ENCODE peak calls at places on chromosomes 6 and 20, in ten cellular contexts. A, V, S, E, R, G, X, N, Y and O are unnamed samples.

GRCh38 chr6:47169785-47170685 is 127.9 kb upstream of the ADGRF1 start:
- DNase-seq in A (no peak), V (no peak), S (no peak), E (no peak), R (no peak), G (no peak), X (peak), N (no peak), Y (no peak), O (peak)

GRCh38 chr6:142153230-142153629 is 6.2 kb downstream of the VTA1 start:
- DNase-seq in A (no peak), V (no peak), S (no peak), E (no peak), R (no peak), G (no peak), X (no peak), N (no peak), Y (no peak), O (no peak)

GRCh38 chr6:143961868-143962643 is 46.0 kb downstream of the PLAGL1 start:
- DNase-seq in A (no peak), V (no peak), S (no peak), E (no peak), R (no peak), G (no peak), X (peak), N (no peak), Y (no peak), O (no peak)

GRCh38 chr6:125048274-125048673 is 86.0 kb downstream of the RNF217 start:
- DNase-seq in A (no peak), V (no peak), S (no peak), E (no peak), R (no peak), G (no peak), X (no peak), N (no peak), Y (no peak), O (no peak)

GRCh38 chr6:13614126-13614925 is 809 bp upstream of the NOL7 start:
- DNase-seq in A (peak), V (peak), S (peak), E (no peak), R (peak), G (peak), X (peak), N (peak), Y (peak), O (peak)

GRCh38 chr20:61554617-61555016 is 302.6 kb downstream of the CDH4 start:
- DNase-seq in A (no peak), V (no peak), S (no peak), E (no peak), R (no peak), G (no peak), X (no peak), N (no peak), Y (no peak), O (no peak)

GRCh38 chr20:5932796-5933195 is 17.5 kb downstream of the TRMT6 start:
- DNase-seq in A (no peak), V (no peak), S (no peak), E (no peak), R (no peak), G (no peak), X (no peak), N (no peak), Y (no peak), O (no peak)

GRCh38 chr20:47764154-47764734 is 21.0 kb downstream of the SULF2 start:
- DNase-seq in A (no peak), V (no peak), S (no peak), E (no peak), R (no peak), G (no peak), X (no peak), N (no peak), Y (no peak), O (no peak)

GRCh38 chr6:110542311-110543024 is 66.1 kb upstream of the SLC22A16 start:
- DNase-seq in A (no peak), V (no peak), S (no peak), E (no peak), R (no peak), G (no peak), X (peak), N (no peak), Y (no peak), O (no peak)

GRCh38 chr6:137856138-137856898 is 10.7 kb upstream of the TNFAIP3 start:
- DNase-seq in A (no peak), V (no peak), S (no peak), E (no peak), R (no peak), G (no peak), X (no peak), N (no peak), Y (no peak), O (no peak)

GRCh38 chr6:135212020-135212806 is 31.1 kb downstream of the MYB start:
- DNase-seq in A (no peak), V (no peak), S (no peak), E (no peak), R (no peak), G (peak), X (peak), N (no peak), Y (no peak), O (peak)

GRCh38 chr6:105994522-105995402 is 91.4 kb upstream of the PRDM1 start:
- DNase-seq in A (peak), V (no peak), S (peak), E (no peak), R (peak), G (peak), X (peak), N (no peak), Y (peak), O (peak)

GRCh38 chr6:17910178-17910577 is 77.3 kb downstream of the KIF13A start:
- DNase-seq in A (no peak), V (no peak), S (no peak), E (no peak), R (no peak), G (no peak), X (no peak), N (no peak), Y (no peak), O (no peak)